ENCODE peak calls at places on chromosomes 11 and 22, in six cellular contexts. D is IMR-90, Z is trophoblast cell, R is neuronal stem cell, P is H1, B is mesenchymal stem cell. A is an unnamed sample.

GRCh38 chr22:21632931-21633330 is 371 bp downstream of the CCDC116 start:
- DNase-seq in D (no peak), Z (no peak), R (no peak), P (no peak), B (no peak), A (no peak)

GRCh38 chr22:30044369-30044768 is 35.9 kb upstream of the HORMAD2 start:
- DNase-seq in D (peak), Z (peak), R (no peak), P (no peak), B (peak), A (no peak)

GRCh38 chr11:111918390-111919256 is at the start of gene C11orf52:
- DNase-seq in D (peak), Z (peak), R (no peak), P (peak), B (peak), A (peak)

GRCh38 chr11:92082652-92083051 is 142.0 kb upstream of the FAT3 start:
- DNase-seq in D (no peak), Z (no peak), R (no peak), P (no peak), B (no peak), A (no peak)

GRCh38 chr22:31092161-31092560 is 11.0 kb downstream of the SMTN start:
- DNase-seq in D (no peak), Z (no peak), R (no peak), P (no peak), B (no peak), A (peak)

GRCh38 chr11:95816037-95816436 is 25.7 kb downstream of the CEP57 start:
- DNase-seq in D (no peak), Z (no peak), R (no peak), P (no peak), B (no peak), A (no peak)

GRCh38 chr11:27757953-27758352 is 57.7 kb upstream of the BDNF start:
- DNase-seq in D (peak), Z (no peak), R (no peak), P (no peak), B (no peak), A (no peak)

GRCh38 chr11:104073950-104074349 is 37.5 kb downstream of the DDI1 start:
- DNase-seq in D (peak), Z (peak), R (no peak), P (no peak), B (peak), A (peak)

GRCh38 chr11:291281-292210 is 2.6 kb downstream of the PGGHG start:
- DNase-seq in D (no peak), Z (no peak), R (no peak), P (no peak), B (no peak), A (no peak)

GRCh38 chr11:130122141-130122575 is 37.4 kb upstream of the ST14 start:
- DNase-seq in D (no peak), Z (no peak), R (no peak), P (no peak), B (no peak), A (no peak)

GRCh38 chr11:93997741-93998140 is 23.4 kb upstream of the HEPHL1 start:
- DNase-seq in D (no peak), Z (no peak), R (no peak), P (no peak), B (no peak), A (no peak)

GRCh38 chr11:1908579-1908978 is 10.9 kb upstream of the TNNT3 start:
- DNase-seq in D (no peak), Z (no peak), R (no peak), P (no peak), B (no peak), A (no peak)

GRCh38 chr11:26947379-26947844 is 46.5 kb upstream of the FIBIN start:
- DNase-seq in D (peak), Z (peak), R (no peak), P (no peak), B (peak), A (no peak)

GRCh38 chr22:24434472-24435322 is 7.3 kb downstream of the ADORA2A start:
- DNase-seq in D (no peak), Z (peak), R (no peak), P (no peak), B (peak), A (no peak)

GRCh38 chr11:126194121-126194543 is 17.3 kb downstream of the RPUSD4 start:
- DNase-seq in D (peak), Z (peak), R (peak), P (no peak), B (peak), A (no peak)

GRCh38 chr11:7418061-7418460 is 67.2 kb upstream of the OLFML1 start:
- DNase-seq in D (no peak), Z (peak), R (no peak), P (no peak), B (no peak), A (no peak)

GRCh38 chr22:30742291-30743256 is 47.9 kb downstream of the OSBP2 start:
- DNase-seq in D (peak), Z (no peak), R (no peak), P (no peak), B (no peak), A (no peak)

GRCh38 chr11:106426696-106427095 is 349.2 kb downstream of the AASDHPPT start:
- DNase-seq in D (no peak), Z (peak), R (no peak), P (no peak), B (no peak), A (no peak)

GRCh38 chr11:111407652-111408051 is 28.6 kb upstream of the POU2AF1 start:
- DNase-seq in D (no peak), Z (no peak), R (no peak), P (no peak), B (no peak), A (no peak)

GRCh38 chr11:114972105-114972504 is 293.8 kb downstream of the NXPE2 start:
- DNase-seq in D (no peak), Z (no peak), R (no peak), P (no peak), B (no peak), A (no peak)

GRCh38 chr11:30960387-30960992 is 374.3 kb upstream of the MPPED2 start:
- DNase-seq in D (peak), Z (peak), R (peak), P (no peak), B (peak), A (no peak)

GRCh38 chr22:49953027-49953679 is 7.4 kb upstream of the PIM3 start:
- DNase-seq in D (no peak), Z (no peak), R (no peak), P (no peak), B (no peak), A (no peak)

GRCh38 chr11:68925613-68926012 is 21.9 kb downstream of the IGHMBP2 start:
- DNase-seq in D (no peak), Z (no peak), R (no peak), P (no peak), B (no peak), A (no peak)

GRCh38 chr11:130471731-130472433 is 23.4 kb downstream of the ADAMTS15 start:
- DNase-seq in D (no peak), Z (no peak), R (no peak), P (no peak), B (no peak), A (no peak)

GRCh38 chr11:83933008-83933407 is 646.8 kb upstream of the CCDC90B start:
- DNase-seq in D (no peak), Z (no peak), R (no peak), P (no peak), B (no peak), A (no peak)

GRCh38 chr11:36763187-36763586 is 165.2 kb upstream of the RAG2 start:
- DNase-seq in D (no peak), Z (no peak), R (no peak), P (no peak), B (peak), A (no peak)

GRCh38 chr11:115745545-115746265 is 241.5 kb upstream of the CADM1 start:
- DNase-seq in D (no peak), Z (peak), R (no peak), P (no peak), B (no peak), A (no peak)

GRCh38 chr22:45240137-45240809 is 421 bp downstream of the KIAA0930 start:
- DNase-seq in D (no peak), Z (peak), R (no peak), P (no peak), B (peak), A (no peak)

GRCh38 chr11:72735495-72736027 is 16.6 kb downstream of the ARAP1 start:
- DNase-seq in D (peak), Z (peak), R (no peak), P (no peak), B (peak), A (peak)

GRCh38 chr22:24981656-24982055 is 29.1 kb downstream of the KIAA1671 start:
- DNase-seq in D (no peak), Z (no peak), R (no peak), P (no peak), B (no peak), A (no peak)

GRCh38 chr11:117479372-117479771 is 151.7 kb downstream of the CEP164 start:
- DNase-seq in D (no peak), Z (no peak), R (no peak), P (no peak), B (no peak), A (peak)

GRCh38 chr22:45515678-45516077 is 13.0 kb downstream of the FBLN1 start:
- DNase-seq in D (no peak), Z (peak), R (no peak), P (no peak), B (no peak), A (no peak)

DNA sequence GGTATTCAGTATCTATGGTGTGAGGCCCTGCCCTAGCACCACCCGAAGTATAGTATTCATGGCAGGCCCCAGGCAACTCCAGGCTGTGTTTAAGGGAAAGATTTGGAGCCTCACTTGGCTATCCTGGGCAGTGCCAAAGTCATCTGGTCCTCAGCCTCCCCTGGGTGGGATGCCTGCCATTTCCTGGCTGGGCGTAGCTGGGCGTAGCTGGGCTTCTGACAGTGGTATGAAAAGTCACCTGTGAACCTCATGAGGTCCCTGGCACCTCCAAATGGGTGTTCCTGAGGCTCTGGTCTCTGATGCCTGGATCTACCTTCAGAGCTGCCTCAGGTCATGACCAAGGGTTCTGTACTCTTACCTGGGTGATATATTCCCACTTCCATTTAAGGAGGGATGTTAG is 113.0 kb upstream of the PARVA start:
- DNase-seq in D (no peak), Z (no peak), R (no peak), P (no peak), B (no peak), A (no peak)
- H4K91ac ChIP-seq in D (no peak), Z (no peak), R (no peak), P (no peak), B (no peak), A (no peak)

GRCh38 chr22:39115976-39116621 is 19.1 kb downstream of the APOBEC3H start:
- DNase-seq in D (no peak), Z (no peak), R (no peak), P (no peak), B (no peak), A (no peak)
- H4K91ac ChIP-seq in D (no peak), Z (no peak), R (no peak), P (no peak), B (no peak), A (no peak)

GRCh38 chr11:64258356-64258755 is 7.0 kb downstream of the PLCB3 start:
- DNase-seq in D (no peak), Z (no peak), R (no peak), P (no peak), B (no peak), A (no peak)
- H4K91ac ChIP-seq in D (no peak), Z (no peak), R (no peak), P (no peak), B (no peak), A (no peak)

GRCh38 chr22:38419864-38420172 is 35.2 kb downstream of the KCNJ4 start:
- DNase-seq in D (no peak), Z (no peak), R (no peak), P (no peak), B (no peak), A (no peak)
- H4K91ac ChIP-seq in D (no peak), Z (no peak), R (no peak), P (no peak), B (no peak), A (no peak)

GRCh38 chr11:55795256-55795655 is at the start of gene OR5D14:
- DNase-seq in D (no peak), Z (no peak), R (no peak), P (no peak), B (no peak), A (no peak)
- H4K91ac ChIP-seq in D (no peak), Z (no peak), R (no peak), P (no peak), B (no peak), A (no peak)

DNA sequence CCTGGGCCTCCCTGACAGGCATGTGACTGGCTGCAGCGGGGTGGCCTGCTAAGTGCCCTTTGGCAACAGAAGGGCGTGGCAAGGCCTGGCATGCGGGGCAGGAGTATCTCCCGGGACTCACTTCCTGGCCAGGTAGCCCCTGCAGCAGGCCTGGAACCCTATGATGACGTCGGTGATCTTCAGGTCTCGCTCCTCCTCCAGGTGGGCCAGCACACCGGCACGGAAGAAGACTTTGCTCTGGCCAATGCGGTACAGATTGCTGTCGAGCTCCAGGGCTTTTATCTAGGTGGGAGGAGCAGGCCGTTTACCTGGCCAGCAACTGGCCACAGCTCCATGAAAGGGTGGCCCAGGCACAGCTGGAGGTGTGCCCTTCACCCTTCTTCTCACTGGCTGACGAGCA is 50.9 kb downstream of the APOL1 start:
- DNase-seq in D (no peak), Z (peak), R (no peak), P (no peak), B (no peak), A (no peak)
- H4K91ac ChIP-seq in D (no peak), Z (no peak), R (no peak), P (no peak), B (no peak), A (no peak)